ENCODE peak calls at places on chromosomes 7 and 10, in seven cellular contexts. J is Caco-2; A is Peyer's patch; F is CD8-positive, alpha-beta T cell; I is AG10803; P is HFFc6; T is mucosa of descending colon. Q is an unnamed sample.

GRCh38 chr7:140674899-140675701 is 2.4 kb downstream of the ADCK2 start:
- DNase-seq in J (no peak), A (peak; percentile 49), F (no peak), I (peak; percentile 75), P (peak; percentile 50), T (peak; percentile 50), Q (no peak)

GRCh38 chr10:12657489-12657888 is 308.1 kb downstream of the CAMK1D start:
- DNase-seq in J (no peak), A (no peak), F (no peak), I (no peak), P (no peak), T (no peak), Q (no peak)

GRCh38 chr10:88039496-88040200 is 176.2 kb downstream of the PTEN start:
- DNase-seq in J (no peak), A (no peak), F (no peak), I (peak; percentile 45), P (peak; percentile 16), T (no peak), Q (no peak)

GRCh38 chr10:3978174-3978573 is 193.2 kb upstream of the KLF6 start:
- DNase-seq in J (no peak), A (no peak), F (no peak), I (peak; percentile 52), P (peak; percentile 72), T (no peak), Q (no peak)

GRCh38 chr7:148079681-148080080 is 510.9 kb upstream of the C7orf33 start:
- DNase-seq in J (no peak), A (no peak), F (no peak), I (no peak), P (no peak), T (no peak), Q (no peak)

GRCh38 chr10:101576229-101576863 is 11.7 kb downstream of the POLL start:
- DNase-seq in J (no peak), A (no peak), F (no peak), I (no peak), P (no peak), T (no peak), Q (no peak)

GRCh38 chr10:91137822-91138221 is 82.6 kb upstream of the PCGF5 start:
- DNase-seq in J (no peak), A (no peak), F (no peak), I (no peak), P (no peak), T (no peak), Q (no peak)

GRCh38 chr10:104076743-104077160 is 8.9 kb downstream of the COL17A1 start:
- DNase-seq in J (no peak), A (no peak), F (no peak), I (peak; percentile 26), P (no peak), T (peak; percentile 66), Q (no peak)

GRCh38 chr7:28988818-28989595 is 30.9 kb upstream of the TRIL start:
- DNase-seq in J (no peak), A (no peak), F (no peak), I (peak; percentile 99), P (peak; percentile 90), T (peak; percentile 21), Q (no peak)

GRCh38 chr10:98487692-98488091 is 41.0 kb upstream of the HPS1 start:
- DNase-seq in J (no peak), A (no peak), F (no peak), I (no peak), P (no peak), T (no peak), Q (no peak)

GRCh38 chr7:52962402-52962801 is 73.0 kb upstream of the POM121L12 start:
- DNase-seq in J (no peak), A (no peak), F (no peak), I (no peak), P (no peak), T (no peak), Q (no peak)

GRCh38 chr7:131190581-131190980 is 137.1 kb upstream of the MKLN1 start:
- DNase-seq in J (no peak), A (no peak), F (no peak), I (no peak), P (no peak), T (no peak), Q (no peak)

GRCh38 chr7:137626469-137627067 is 220.2 kb downstream of the DGKI start:
- DNase-seq in J (peak; percentile 45), A (no peak), F (no peak), I (peak; percentile 30), P (peak; percentile 22), T (peak; percentile 41), Q (no peak)

GRCh38 chr7:118109607-118110006 is 74.4 kb upstream of the LSM8 start:
- DNase-seq in J (no peak), A (no peak), F (no peak), I (no peak), P (no peak), T (no peak), Q (no peak)

GRCh38 chr10:44289125-44289524 is 95.8 kb downstream of the CXCL12 start:
- DNase-seq in J (no peak), A (no peak), F (no peak), I (no peak), P (no peak), T (no peak), Q (no peak)

GRCh38 chr10:125141860-125142484 is 18.4 kb downstream of the CTBP2 start:
- DNase-seq in J (no peak), A (no peak), F (no peak), I (no peak), P (no peak), T (no peak), Q (no peak)

DNA sequence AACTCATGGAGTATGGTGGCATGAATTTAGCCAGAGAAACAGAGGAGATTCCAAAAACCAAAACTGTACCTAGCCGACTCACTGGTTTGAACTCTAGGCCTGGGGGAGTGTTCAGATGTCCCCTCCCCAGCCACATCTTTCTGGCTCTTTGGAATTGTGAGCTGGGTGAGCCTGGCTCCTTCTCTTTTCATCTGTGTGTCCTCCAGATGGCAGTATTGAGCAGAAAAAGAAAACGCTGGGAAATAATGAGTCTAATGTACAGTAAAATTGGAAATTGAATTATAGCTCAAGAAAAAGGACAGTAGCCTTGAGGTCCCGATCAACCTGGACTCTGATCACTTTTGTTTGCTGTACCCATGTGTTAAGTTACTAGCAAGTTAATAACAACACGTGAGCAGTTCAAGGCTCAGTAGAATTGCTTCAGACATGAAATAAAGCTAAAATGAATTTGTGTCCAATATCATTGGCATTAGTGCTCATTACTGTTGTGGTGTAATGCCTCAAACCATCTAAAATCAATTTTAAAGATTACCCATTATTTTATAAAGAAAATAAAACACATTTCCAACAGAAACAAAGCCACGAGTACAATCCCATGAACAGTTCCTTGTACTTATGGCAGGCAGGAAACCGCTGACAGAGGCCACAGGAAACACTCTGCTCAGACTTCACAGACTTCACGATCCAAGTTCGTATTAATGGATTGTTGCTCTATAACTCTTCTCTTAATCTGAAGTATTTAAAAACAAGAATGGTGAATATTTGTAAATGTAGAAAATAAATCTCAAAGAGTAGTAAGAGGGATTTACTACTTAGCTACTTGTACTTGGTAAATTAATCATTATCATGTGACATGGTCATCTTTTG is 78.1 kb downstream of the SNX10 start:
- DNase-seq in J (no peak), A (peak; percentile 59), F (no peak), I (peak; percentile 33), P (peak; percentile 49), T (peak; percentile 72), Q (no peak)
- TF ChIP-seq CTCF in J (peak; percentile 75), A (peak; percentile 50), F (peak; percentile 91), I (peak; percentile 86), P (peak; percentile 90), T (peak; percentile 58), Q (no peak)

GRCh38 chr10:5299950-5300349 is 64.8 kb upstream of the UCN3 start:
- DNase-seq in J (no peak), A (no peak), F (no peak), I (no peak), P (no peak), T (no peak), Q (no peak)

GRCh38 chr10:5293691-5294550 is 70.8 kb upstream of the UCN3 start:
- DNase-seq in J (peak; percentile 63), A (peak; percentile 73), F (peak; percentile 49), I (peak; percentile 33), P (peak; percentile 60), T (peak; percentile 83), Q (no peak)

GRCh38 chr10:5292196-5292735 is 72.5 kb upstream of the UCN3 start:
- DNase-seq in J (no peak), A (no peak), F (peak; percentile 22), I (no peak), P (no peak), T (peak; percentile 47), Q (no peak)

GRCh38 chr10:5297996-5298395 is 66.8 kb upstream of the UCN3 start:
- DNase-seq in J (no peak), A (no peak), F (no peak), I (no peak), P (no peak), T (no peak), Q (no peak)

DNA sequence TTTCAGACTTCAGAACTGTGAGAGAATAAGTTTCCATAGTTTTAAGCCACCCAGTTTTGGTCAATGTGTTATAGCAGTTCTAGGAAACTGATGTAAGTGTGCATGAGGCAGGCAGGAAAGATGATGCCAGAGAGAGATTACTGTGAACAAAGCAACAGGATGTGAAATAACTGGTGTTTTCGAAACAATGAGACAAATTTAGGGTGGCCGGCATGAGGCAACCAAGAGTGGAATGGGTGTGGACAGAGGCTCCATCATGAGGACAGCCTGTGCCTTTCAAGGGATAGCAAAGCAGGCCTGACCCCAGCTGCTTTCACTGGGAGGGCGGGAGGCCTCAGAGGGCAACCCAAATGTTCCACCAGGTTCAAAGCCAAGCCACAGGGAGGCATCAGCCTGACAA is 67.3 kb upstream of the UCN3 start:
- DNase-seq in J (no peak), A (no peak), F (no peak), I (peak; percentile 60), P (no peak), T (no peak), Q (no peak)
- TF ChIP-seq CTCF in J (no peak), A (no peak), F (no peak), I (no peak), P (no peak), T (no peak), Q (no peak)

GRCh38 chr7:37342170-37342569 is 106.5 kb downstream of the ELMO1 start:
- DNase-seq in J (no peak), A (no peak), F (no peak), I (no peak), P (no peak), T (no peak), Q (no peak)

GRCh38 chr7:37341033-37341630 is 107.5 kb downstream of the ELMO1 start:
- DNase-seq in J (no peak), A (no peak), F (no peak), I (no peak), P (no peak), T (no peak), Q (no peak)

GRCh38 chr7:37344886-37345579 is 103.6 kb downstream of the ELMO1 start:
- DNase-seq in J (no peak), A (no peak), F (no peak), I (no peak), P (no peak), T (no peak), Q (no peak)

GRCh38 chr7:37346761-37347160 is 101.9 kb downstream of the ELMO1 start:
- DNase-seq in J (no peak), A (no peak), F (no peak), I (no peak), P (no peak), T (no peak), Q (no peak)

GRCh38 chr7:37342665-37343471 is 105.8 kb downstream of the ELMO1 start:
- DNase-seq in J (no peak), A (peak; percentile 86), F (peak; percentile 54), I (no peak), P (no peak), T (peak; percentile 31), Q (peak; percentile 59)
- TF ChIP-seq CTCF in J (no peak), A (peak; percentile 27), F (peak; percentile 43), I (no peak), P (no peak), T (no peak), Q (no peak)

GRCh38 chr7:133859871-133860427 is 267.2 kb upstream of the LRGUK start:
- DNase-seq in J (no peak), A (no peak), F (no peak), I (peak; percentile 12), P (no peak), T (no peak), Q (no peak)
- TF ChIP-seq CTCF in J (no peak), A (no peak), F (no peak), I (no peak), P (no peak), T (no peak), Q (no peak)

Q was measured in activated B cell treated with CpG ODN at 0.5 μM for 24 hours.